ENCODE peak calls at places on chromosomes 12 and 14, in seven cellular contexts. Y, V, E, P, D, G and M are unnamed samples. For H3K36me3, the result is how much of the 10 kb centered on the place peaks cover.

GRCh38 chr12:77325505-77325904 is 260.1 kb upstream of the E2F7 start:
- DNase-seq in Y (no peak), V (peak), E (no peak), P (no peak), D (no peak), G (no peak), M (no peak)

GRCh38 chr12:29187756-29188155 is 38.7 kb downstream of the FAR2 start:
- DNase-seq in Y (no peak), V (no peak), E (no peak), P (no peak), D (no peak), G (no peak), M (no peak)

GRCh38 chr14:55077155-55077554 is 25.7 kb downstream of the MAPK1IP1L start:
- DNase-seq in Y (no peak), V (no peak), E (no peak), P (no peak), D (no peak), G (no peak), M (no peak)

GRCh38 chr14:50025776-50026175 is 90.6 kb downstream of the VCPKMT start:
- DNase-seq in Y (no peak), V (no peak), E (no peak), P (no peak), D (no peak), G (peak), M (no peak)

GRCh38 chr12:45379261-45379660 is 163.4 kb downstream of the ANO6 start:
- DNase-seq in Y (no peak), V (no peak), E (no peak), P (no peak), D (no peak), G (no peak), M (no peak)

GRCh38 chr14:102893452-102893851 is 29.0 kb upstream of the AMN start:
- DNase-seq in Y (no peak), V (peak), E (no peak), P (peak), D (peak), G (no peak), M (no peak)

GRCh38 chr14:35390577-35391387 is 13.8 kb downstream of the NFKBIA start:
- DNase-seq in Y (no peak), V (no peak), E (no peak), P (no peak), D (no peak), G (no peak), M (no peak)

GRCh38 chr12:108360487-108360886 is 21.4 kb upstream of the CMKLR1 start:
- DNase-seq in Y (no peak), V (no peak), E (no peak), P (no peak), D (no peak), G (peak), M (no peak)

GRCh38 chr12:67002711-67003110 is 266.4 kb upstream of the CAND1 start:
- DNase-seq in Y (no peak), V (no peak), E (no peak), P (no peak), D (no peak), G (no peak), M (no peak)

GRCh38 chr14:32724864-32725550 is 213.7 kb upstream of the NPAS3 start:
- DNase-seq in Y (no peak), V (no peak), E (no peak), P (no peak), D (no peak), G (no peak), M (no peak)

GRCh38 chr12:11981174-11981733 is 89.5 kb upstream of the BCL2L14 start:
- DNase-seq in Y (peak), V (no peak), E (no peak), P (no peak), D (no peak), G (peak), M (no peak)

GRCh38 chr14:72451081-72451972 is 442.6 kb downstream of the DPF3 start:
- DNase-seq in Y (peak), V (no peak), E (no peak), P (no peak), D (no peak), G (peak), M (no peak)

GRCh38 chr14:104305511-104306449 is 167.4 kb downstream of the KIF26A start:
- DNase-seq in Y (no peak), V (no peak), E (no peak), P (peak), D (peak), G (no peak), M (peak)

GRCh38 chr12:31876568-31877424 is 82.4 kb upstream of the RESF1 start:
- DNase-seq in Y (no peak), V (no peak), E (no peak), P (no peak), D (no peak), G (peak), M (no peak)

GRCh38 chr12:31880340-31880739 is 78.9 kb upstream of the RESF1 start:
- DNase-seq in Y (no peak), V (no peak), E (no peak), P (no peak), D (no peak), G (no peak), M (no peak)

GRCh38 chr12:31875609-31875964 is 83.6 kb upstream of the RESF1 start:
- DNase-seq in Y (no peak), V (no peak), E (no peak), P (no peak), D (no peak), G (no peak), M (no peak)

GRCh38 chr12:31874961-31875608 is 84.1 kb upstream of the RESF1 start:
- DNase-seq in Y (peak), V (peak), E (peak), P (peak), D (peak), G (peak), M (peak)

DNA sequence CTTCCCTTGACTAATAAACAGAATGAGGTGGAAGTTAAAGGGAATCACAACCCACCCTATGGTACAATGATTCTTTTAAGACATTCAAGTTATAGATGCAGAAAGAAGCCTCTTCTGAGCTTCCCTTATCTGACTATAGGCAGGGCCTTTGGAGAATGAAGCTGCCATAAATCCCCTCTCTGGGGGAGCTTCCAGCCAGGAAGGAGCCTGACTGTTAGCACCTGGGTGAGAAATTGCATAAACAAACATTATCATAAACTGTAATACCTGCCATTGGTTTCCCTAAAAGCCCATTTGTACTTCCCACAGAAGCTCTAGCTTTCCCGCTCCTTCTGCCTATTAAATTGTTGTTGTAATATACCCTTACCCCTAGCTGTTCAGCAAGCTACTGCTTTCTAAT is 81.3 kb upstream of the RESF1 start:
- DNase-seq in Y (no peak), V (no peak), E (no peak), P (no peak), D (no peak), G (no peak), M (no peak)
- H3K27ac ChIP-seq in Y (no peak), V (no peak), E (no peak), P (no peak), D (no peak), G (peak), M (peak)

GRCh38 chr12:6869049-6870021 is 2.0 kb downstream of the TPI1 start:
- DNase-seq in Y (peak), V (peak), E (no peak), P (peak), D (peak), G (peak), M (peak)
- H3K36me3 ChIP-seq in Y (under half), V (under half), E (under half), P (under half), D (under half), G (half or more), M (under half)

GRCh38 chr12:32265461-32265860 is 133.9 kb upstream of the FGD4 start:
- DNase-seq in Y (no peak), V (no peak), E (no peak), P (no peak), D (no peak), G (no peak), M (no peak)
- H3K4me3 ChIP-seq in Y (no peak), V (no peak), E (no peak), P (no peak), D (no peak), G (no peak), M (no peak)

GRCh38 chr14:101855958-101856357 is 94.4 kb downstream of the PPP2R5C start:
- DNase-seq in Y (no peak), V (no peak), E (no peak), P (no peak), D (no peak), G (no peak), M (no peak)
- H3K27ac ChIP-seq in Y (no peak), V (no peak), E (no peak), P (no peak), D (no peak), G (peak), M (no peak)

GRCh38 chr12:47795121-47795813 is 22.2 kb downstream of the SLC48A1 start:
- DNase-seq in Y (no peak), V (no peak), E (no peak), P (no peak), D (no peak), G (no peak), M (no peak)

GRCh38 chr12:47795814-47796411 is 22.9 kb downstream of the SLC48A1 start:
- DNase-seq in Y (no peak), V (no peak), E (no peak), P (no peak), D (no peak), G (no peak), M (no peak)

GRCh38 chr12:47793015-47793681 is 20.1 kb downstream of the SLC48A1 start:
- DNase-seq in Y (no peak), V (no peak), E (no peak), P (no peak), D (no peak), G (no peak), M (no peak)

GRCh38 chr12:47797432-47797831 is 22.3 kb downstream of the HDAC7 start:
- DNase-seq in Y (peak), V (no peak), E (no peak), P (no peak), D (no peak), G (peak), M (no peak)

DNA sequence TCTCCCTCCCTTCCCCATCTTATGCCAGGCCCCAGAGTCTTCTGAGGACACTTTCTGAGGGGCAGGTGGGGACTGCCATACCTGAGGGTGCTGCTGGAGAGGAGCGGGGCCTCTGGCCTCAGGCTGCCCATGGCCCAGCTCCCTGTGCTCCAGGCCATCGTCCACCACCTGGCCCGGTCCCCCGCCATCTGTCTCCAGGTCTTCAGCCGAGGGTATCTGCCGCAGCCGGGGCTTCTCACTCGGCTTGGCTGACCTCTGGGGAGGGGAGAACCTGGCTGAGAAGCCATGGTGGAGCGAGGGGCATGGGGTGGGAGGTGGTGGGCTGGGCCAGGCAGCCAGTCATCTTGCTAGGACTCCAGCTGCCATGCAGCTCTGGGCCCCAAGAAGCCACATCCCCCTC is 21.6 kb downstream of the SLC48A1 start:
- DNase-seq in Y (no peak), V (no peak), E (no peak), P (no peak), D (no peak), G (no peak), M (no peak)
- H3K36me3 ChIP-seq in Y (half or more), V (half or more), E (under half), P (half or more), D (under half), G (under half), M (half or more)

GRCh38 chr14:96940009-96940408 is 142.8 kb downstream of the VRK1 start:
- DNase-seq in Y (no peak), V (no peak), E (no peak), P (no peak), D (no peak), G (peak), M (no peak)
- H3K4me3 ChIP-seq in Y (no peak), V (no peak), E (no peak), P (no peak), D (no peak), G (no peak), M (no peak)

GRCh38 chr12:100518376-100518775 is 44.7 kb downstream of the NR1H4 start:
- DNase-seq in Y (no peak), V (no peak), E (no peak), P (no peak), D (no peak), G (no peak), M (no peak)
- H3K27ac ChIP-seq in Y (no peak), V (no peak), E (no peak), P (no peak), D (no peak), G (no peak), M (no peak)

GRCh38 chr12:123396543-123396942 is 12.6 kb downstream of the KMT5A start:
- DNase-seq in Y (no peak), V (no peak), E (no peak), P (no peak), D (no peak), G (no peak), M (no peak)

GRCh38 chr12:123390415-123391093 is 6.6 kb downstream of the KMT5A start:
- DNase-seq in Y (no peak), V (no peak), E (no peak), P (no peak), D (no peak), G (no peak), M (no peak)

GRCh38 chr12:123395236-123395635 is 11.3 kb downstream of the KMT5A start:
- DNase-seq in Y (no peak), V (no peak), E (no peak), P (no peak), D (no peak), G (no peak), M (no peak)

GRCh38 chr12:123391546-123392343 is 7.8 kb downstream of the KMT5A start:
- DNase-seq in Y (no peak), V (no peak), E (no peak), P (no peak), D (peak), G (no peak), M (no peak)

DNA sequence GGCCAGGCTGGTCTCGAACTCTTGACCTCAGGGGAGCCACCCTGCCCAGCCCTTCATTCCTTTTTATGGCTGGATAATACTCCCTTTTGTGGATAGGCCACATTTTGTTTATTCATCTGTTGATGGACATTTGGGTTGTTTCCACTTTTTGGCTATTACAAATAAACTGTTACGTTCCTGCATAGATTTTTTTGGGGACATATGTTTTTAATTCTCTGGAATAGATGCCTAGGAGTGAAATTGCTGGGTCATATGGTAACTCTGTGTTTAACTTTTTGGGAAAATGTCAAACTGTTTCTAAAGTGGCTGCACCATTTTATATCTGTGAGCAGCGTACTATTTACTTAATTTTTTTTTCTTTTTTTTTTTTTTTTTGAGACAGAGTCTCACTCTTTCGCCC is 9.8 kb downstream of the KMT5A start:
- DNase-seq in Y (no peak), V (no peak), E (no peak), P (no peak), D (no peak), G (no peak), M (no peak)
- H3K36me3 ChIP-seq in Y (under half), V (half or more), E (under half), P (under half), D (under half), G (half or more), M (under half)

DNA sequence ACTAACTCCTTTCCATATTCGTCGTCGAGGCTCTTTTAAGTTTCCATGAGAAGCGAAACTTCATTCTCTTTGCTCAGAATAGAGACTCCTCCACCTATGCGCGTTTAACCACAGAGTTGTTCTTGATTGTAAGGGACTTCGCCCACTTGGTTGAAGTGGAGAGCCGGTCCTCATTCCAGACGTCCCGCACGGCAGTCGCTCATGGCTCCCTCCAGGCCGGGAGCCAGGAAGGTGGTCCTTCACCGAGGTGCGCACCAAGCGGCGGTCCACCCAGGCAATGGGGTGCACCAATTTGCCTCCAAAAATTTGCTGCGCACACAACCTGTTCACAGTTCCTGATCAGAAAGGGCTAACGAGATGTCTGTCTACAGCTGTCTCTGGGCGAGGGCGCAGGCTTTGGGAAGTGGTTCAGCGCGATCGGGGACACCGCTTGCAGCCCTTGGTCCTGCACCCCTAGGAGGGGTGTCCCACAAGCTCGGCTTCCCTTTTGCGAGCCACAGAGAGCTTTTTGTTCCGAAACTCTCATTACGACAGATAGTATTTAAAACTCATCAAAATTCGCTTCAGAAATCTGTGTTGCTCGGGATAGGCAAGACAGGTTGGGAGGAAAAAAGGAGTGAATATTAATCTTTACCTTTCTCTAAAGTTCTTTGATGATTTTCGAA is 6.5 kb upstream of the ALX1 start:
- DNase-seq in Y (no peak), V (peak), E (no peak), P (peak), D (peak), G (no peak), M (peak)
- H3K4me3 ChIP-seq in Y (no peak), V (no peak), E (no peak), P (no peak), D (no peak), G (no peak), M (no peak)

GRCh38 chr12:68467514-68467913 is 135.4 kb upstream of the MDM1 start:
- DNase-seq in Y (no peak), V (no peak), E (no peak), P (no peak), D (no peak), G (no peak), M (no peak)

GRCh38 chr12:68460236-68460635 is 128.1 kb upstream of the MDM1 start:
- DNase-seq in Y (no peak), V (no peak), E (no peak), P (no peak), D (no peak), G (no peak), M (no peak)

GRCh38 chr12:68468036-68468435 is 135.9 kb upstream of the MDM1 start:
- DNase-seq in Y (no peak), V (no peak), E (no peak), P (no peak), D (no peak), G (no peak), M (no peak)

GRCh38 chr12:68461645-68462044 is 129.5 kb upstream of the MDM1 start:
- DNase-seq in Y (no peak), V (no peak), E (no peak), P (no peak), D (no peak), G (no peak), M (no peak)

DNA sequence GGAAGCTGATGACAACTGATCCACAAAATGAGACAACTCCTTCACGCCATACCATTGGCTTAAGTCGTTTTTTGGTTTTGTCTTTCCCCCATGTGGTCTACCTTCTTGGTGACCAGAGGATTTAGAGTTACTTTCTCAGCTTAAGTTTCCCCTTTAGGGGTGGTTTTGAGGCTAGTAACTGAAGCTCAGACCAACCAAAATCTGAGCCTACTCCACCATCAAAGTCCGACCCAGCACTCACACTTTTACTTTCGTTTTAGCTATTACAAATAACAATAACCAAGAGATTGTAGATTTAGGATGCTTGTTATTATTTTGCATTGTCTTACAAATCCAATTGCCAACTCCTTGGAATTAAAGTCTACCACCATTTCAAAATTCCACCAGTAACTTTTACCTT is 130.6 kb upstream of the MDM1 start:
- DNase-seq in Y (no peak), V (no peak), E (no peak), P (no peak), D (no peak), G (no peak), M (no peak)
- H3K27ac ChIP-seq in Y (no peak), V (no peak), E (no peak), P (no peak), D (no peak), G (no peak), M (no peak)